ENCODE peak calls at places on chromosomes 4 and X, in seven cellular contexts. V is foreskin keratinocyte; G is mesendoderm; U is endothelial cell of umbilical vein; C is caudate nucleus; X is CD4-positive, CD25-positive, alpha-beta regulatory T cell; L is lung. T is an unnamed sample.

GRCh38 chr4:11252149-11252548 is 176.5 kb downstream of the HS3ST1 start:
- DNase-seq in L (no peak), G (peak; percentile 82), U (no peak), X (no peak), C (no peak), V (no peak), T (peak; percentile 20)

GRCh38 chrX:66633541-66633940 is 5.3 kb downstream of the EDA2R start:
- DNase-seq in G (no peak), L (no peak), V (peak; percentile 42), U (no peak), X (no peak), C (no peak), T (no peak)

GRCh38 chr4:177351611-177352010 is 41.9 kb downstream of the NEIL3 start:
- DNase-seq in X (no peak), U (no peak), G (no peak), V (no peak), C (no peak), L (no peak), T (no peak)

GRCh38 chr4:143273170-143273917 is 63.3 kb upstream of the GAB1 start:
- DNase-seq in X (no peak), G (no peak), C (no peak), V (no peak), L (no peak), U (no peak), T (no peak)

GRCh38 chr4:16289872-16290554 is 63.7 kb upstream of the TAPT1 start:
- DNase-seq in X (no peak), L (no peak), C (no peak), U (peak; percentile 69), V (no peak), G (peak; percentile 37), T (peak; percentile 37)

GRCh38 chrX:132092439-132093065 is 35.3 kb downstream of the FRMD7 start:
- DNase-seq in C (no peak), L (peak; percentile 39), G (peak; percentile 79), X (peak; percentile 21), V (no peak), U (peak; percentile 68), T (peak; percentile 78)

GRCh38 chr4:128649575-128650205 is 159.8 kb upstream of the JADE1 start:
- DNase-seq in G (no peak), V (peak; percentile 13), C (no peak), U (no peak), L (no peak), X (no peak), T (no peak)

GRCh38 chr4:2923678-2924173 is 39.5 kb downstream of the NOP14 start:
- DNase-seq in L (no peak), C (no peak), V (no peak), U (no peak), X (no peak), G (no peak), T (no peak)

GRCh38 chr4:113943863-113944262 is 35.6 kb downstream of the ARSJ start:
- DNase-seq in V (no peak), L (no peak), U (peak; percentile 22), C (no peak), X (no peak), G (no peak), T (no peak)

GRCh38 chrX:119272882-119273806 is 37.1 kb downstream of the PGRMC1 start:
- DNase-seq in U (peak; percentile 19), V (peak; percentile 22), L (no peak), X (peak; percentile 20), C (no peak), G (peak; percentile 94), T (peak; percentile 34)

GRCh38 chr4:139416073-139416673 is 37.7 kb upstream of the RAB33B start:
- DNase-seq in G (peak; percentile 39), V (no peak), C (no peak), X (no peak), L (no peak), U (peak; percentile 58), T (peak; percentile 44)

GRCh38 chr4:157220026-157220881 is at the start of gene GRIA2:
- DNase-seq in X (no peak), G (peak; percentile 82), L (no peak), U (peak; percentile 69), C (peak; percentile 70), V (peak; percentile 11), T (peak; percentile 93)

GRCh38 chr4:75844151-75844662 is 58.0 kb downstream of the PPEF2 start:
- DNase-seq in C (no peak), L (no peak), V (no peak), U (peak; percentile 14), G (no peak), X (no peak), T (no peak)

GRCh38 chrX:123357941-123358340 is 173.9 kb downstream of the GRIA3 start:
- DNase-seq in C (no peak), G (no peak), U (no peak), V (no peak), X (no peak), L (no peak), T (no peak)

GRCh38 chrX:115372026-115372610 is 82.6 kb downstream of the LUZP4 start:
- DNase-seq in G (peak; percentile 87), X (no peak), L (no peak), U (peak; percentile 68), V (peak; percentile 31), C (no peak), T (peak; percentile 50)

GRCh38 chr4:94995684-94996394 is 238.1 kb downstream of the BMPR1B start:
- DNase-seq in X (no peak), V (peak; percentile 11), U (peak; percentile 67), L (no peak), C (no peak), G (peak; percentile 76), T (peak; percentile 82)

GRCh38 chr4:151408630-151409469 is at the start of gene FHIP1A:
- DNase-seq in G (peak; percentile 96), L (peak; percentile 89), V (peak; percentile 70), C (no peak), U (peak; percentile 77), X (peak; percentile 75), T (peak; percentile 95)

GRCh38 chr4:162239992-162240769 is 76.4 kb upstream of the FSTL5 start:
- DNase-seq in U (no peak), L (no peak), C (no peak), V (no peak), X (no peak), G (no peak), T (no peak)

GRCh38 chr4:6969826-6970800 is 60.5 kb downstream of the TBC1D14 start:
- DNase-seq in U (no peak), G (no peak), V (no peak), C (no peak), L (no peak), X (no peak), T (no peak)

GRCh38 chrX:69627744-69628143 is 11.8 kb downstream of the EDA start:
- DNase-seq in U (no peak), G (no peak), C (no peak), V (no peak), X (no peak), L (no peak), T (no peak)

GRCh38 chr4:170853422-170854021 is 763.8 kb upstream of the AADAT start:
- DNase-seq in C (no peak), X (no peak), V (no peak), G (peak; percentile 74), U (no peak), L (peak; percentile 32), T (peak; percentile 77)

GRCh38 chr4:25367004-25367621 is 9.9 kb upstream of the ANAPC4 start:
- DNase-seq in V (no peak), C (no peak), L (no peak), X (no peak), G (peak; percentile 44), U (peak; percentile 63), T (peak; percentile 46)

GRCh38 chr4:153408932-153409331 is 57.2 kb upstream of the TMEM131L start:
- DNase-seq in V (no peak), X (no peak), G (no peak), L (no peak), C (no peak), U (no peak), T (no peak)
- H3K27ac ChIP-seq in V (no peak overlapping the region), X (no peak overlapping the region), G (no peak overlapping the region), L (no peak overlapping the region), C (no peak overlapping the region), U (no peak overlapping the region), T (no peak overlapping the region)

DNA sequence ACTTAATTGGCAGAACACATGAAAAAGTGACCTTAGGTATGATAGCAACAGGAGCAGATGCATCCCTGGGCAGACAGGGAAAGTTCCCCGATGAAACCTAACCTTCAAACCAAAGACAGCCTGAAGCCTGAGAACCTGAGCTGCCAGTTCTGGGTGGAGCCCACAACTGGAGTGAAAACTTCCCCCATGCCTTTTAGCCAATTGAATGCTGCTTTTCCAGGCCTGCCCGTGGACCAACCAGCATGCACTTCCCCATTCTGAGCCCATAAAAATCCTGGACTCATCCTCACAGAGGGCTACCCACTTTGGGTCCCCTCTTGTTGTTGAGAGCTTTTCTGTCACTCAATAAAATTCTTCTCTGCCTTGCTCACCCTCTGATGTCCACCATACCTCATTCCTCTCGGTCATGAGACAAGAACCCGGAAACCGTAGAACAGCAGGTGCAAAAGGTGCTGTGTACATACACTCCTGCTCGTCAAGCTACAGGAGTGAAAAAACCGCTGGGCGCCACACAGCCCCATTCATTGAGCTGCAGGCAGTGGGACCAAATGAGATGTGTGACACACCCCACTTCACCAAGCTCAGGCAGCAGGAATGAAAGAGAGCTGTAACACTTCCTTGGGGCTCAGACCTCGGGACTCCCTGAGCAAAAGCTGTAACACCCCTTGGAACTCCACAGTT is 13.9 kb upstream of the SLC7A11 start:
- DNase-seq in G (no peak), U (no peak), C (no peak), L (no peak), V (no peak), X (no peak), T (no peak)
- H3K27ac ChIP-seq in G (no peak overlapping the region), U (no peak overlapping the region), C (no peak overlapping the region), L (no peak overlapping the region), V (no peak overlapping the region), X (no peak overlapping the region), T (no peak overlapping the region)

DNA sequence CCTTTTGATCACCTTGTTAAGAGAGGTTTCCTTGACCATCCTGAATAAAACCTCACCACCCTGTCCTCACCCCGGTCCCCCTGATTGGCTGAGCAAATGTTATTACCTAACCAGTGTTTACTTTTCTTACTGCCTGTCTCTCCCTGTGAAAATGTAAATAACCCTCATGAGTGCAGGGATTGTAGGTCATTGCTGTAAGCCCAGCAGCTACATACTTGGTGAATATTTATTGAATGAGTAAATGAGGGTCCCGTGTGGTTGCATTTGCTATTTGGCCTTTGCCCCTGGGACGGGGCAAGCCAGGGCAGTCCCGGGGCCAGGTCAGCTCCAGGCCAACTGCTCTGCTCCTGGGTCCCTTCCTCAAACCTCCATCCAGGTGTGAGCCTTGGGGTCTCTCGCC is 55.5 kb upstream of the CLCN4 start:
- DNase-seq in G (no peak), V (no peak), U (no peak), C (no peak), X (no peak), L (no peak), T (no peak)
- H3K27ac ChIP-seq in G (no peak overlapping the region), V (no peak overlapping the region), U (no peak overlapping the region), C (no peak overlapping the region), X (no peak overlapping the region), L (no peak overlapping the region), T (no peak overlapping the region)

GRCh38 chr4:102692474-102692873 is 68.3 kb downstream of the MANBA start:
- DNase-seq in G (no peak), C (no peak), V (no peak), X (no peak), L (no peak), U (no peak), T (no peak)

GRCh38 chr4:102694791-102695190 is 66.0 kb downstream of the MANBA start:
- DNase-seq in U (no peak), V (no peak), G (no peak), L (no peak), C (no peak), X (no peak), T (no peak)

GRCh38 chr4:102693266-102693850 is 67.4 kb downstream of the MANBA start:
- DNase-seq in V (no peak), G (no peak), U (no peak), L (no peak), X (no peak), C (no peak), T (no peak)

GRCh38 chr4:102696763-102697162 is 64.0 kb downstream of the MANBA start:
- DNase-seq in C (no peak), X (no peak), L (no peak), U (no peak), V (no peak), G (no peak), T (no peak)
- H3K27ac ChIP-seq in C (no peak overlapping the region), X (no peak overlapping the region), L (no peak overlapping the region), U (no peak overlapping the region), V (no peak overlapping the region), G (no peak overlapping the region), T (peak overlapping the region; percentile 20)